ENCODE peak calls at places on chromosome 6, in five cellular contexts. O is psoas muscle, T is fibroblast of lung, Y is endothelial cell of umbilical vein, C is PC-3. L is an unnamed sample. For H3K27me3, the result is how much of the 10 kb centered on the place peaks cover.

GRCh38 chr6:93088675-93089575 is 330.4 kb downstream of the EPHA7 start:
- DNase-seq in C (peak), Y (peak), O (no peak), T (peak), L (peak)

GRCh38 chr6:29552512-29553051 is 7.0 kb downstream of the UBD start:
- DNase-seq in T (peak), O (no peak), C (peak), Y (peak), L (peak)

GRCh38 chr6:70592391-70593117 is 25.8 kb downstream of the SDHAF4 start:
- DNase-seq in T (peak), Y (no peak), C (no peak), O (no peak), L (no peak)

GRCh38 chr6:7238526-7238899 is 74.5 kb downstream of the SSR1 start:
- DNase-seq in Y (no peak), O (no peak), T (no peak), C (no peak), L (no peak)

GRCh38 chr6:30443657-30444450 is 45.5 kb upstream of the HLA-E start:
- DNase-seq in O (no peak), Y (no peak), T (peak), C (no peak), L (no peak)

GRCh38 chr6:166925141-166925996 is 31.0 kb downstream of the RNASET2 start:
- DNase-seq in T (no peak), Y (no peak), C (no peak), O (no peak), L (no peak)

GRCh38 chr6:3489032-3489757 is 32.3 kb upstream of the SLC22A23 start:
- DNase-seq in C (peak), O (no peak), T (peak), Y (peak), L (no peak)

GRCh38 chr6:66538548-66539135 is 831.6 kb upstream of the EYS start:
- DNase-seq in T (no peak), O (no peak), Y (no peak), C (peak), L (peak)

GRCh38 chr6:101666256-101666655 is 272.7 kb downstream of the GRIK2 start:
- DNase-seq in O (no peak), T (peak), Y (no peak), C (peak), L (no peak)

GRCh38 chr6:90177544-90178293 is 118.9 kb downstream of the BACH2 start:
- DNase-seq in T (no peak), C (no peak), O (no peak), Y (no peak), L (no peak)

GRCh38 chr6:11500008-11500407 is 37.5 kb upstream of the TMEM170B start:
- DNase-seq in C (peak), O (no peak), Y (peak), T (peak), L (no peak)

GRCh38 chr6:33314515-33314942 is 651 bp upstream of the TAPBP start:
- DNase-seq in T (peak), C (peak), Y (peak), O (peak), L (peak)

GRCh38 chr6:125014157-125014957 is 52.1 kb downstream of the RNF217 start:
- DNase-seq in Y (peak), T (peak), C (no peak), O (no peak), L (peak)

GRCh38 chr6:134864558-134864957 is 85.3 kb downstream of the ALDH8A1 start:
- DNase-seq in T (no peak), Y (no peak), O (no peak), C (no peak), L (no peak)

GRCh38 chr6:5833120-5833519 is 173.6 kb downstream of the NRN1 start:
- DNase-seq in Y (no peak), T (no peak), C (no peak), O (no peak), L (no peak)

GRCh38 chr6:80332013-80332412 is 225.5 kb downstream of the BCKDHB start:
- DNase-seq in T (no peak), O (no peak), C (no peak), Y (no peak), L (no peak)

GRCh38 chr6:13624871-13625288 is 9.7 kb downstream of the NOL7 start:
- DNase-seq in C (peak), T (peak), Y (peak), O (no peak), L (peak)

GRCh38 chr6:84278311-84278710 is 50.9 kb upstream of the CEP162 start:
- DNase-seq in C (no peak), Y (no peak), T (peak), O (no peak), L (no peak)

GRCh38 chr6:2197177-2197671 is 48.2 kb downstream of the GMDS start:
- DNase-seq in C (peak), T (peak), O (no peak), Y (peak), L (no peak)

GRCh38 chr6:4004249-4004648 is 74.7 kb downstream of the FAM217A start:
- DNase-seq in T (no peak), O (no peak), C (no peak), Y (no peak), L (no peak)

GRCh38 chr6:71489736-71490135 is 201.1 kb downstream of the OGFRL1 start:
- DNase-seq in T (peak), Y (peak), O (no peak), C (peak), L (peak)

GRCh38 chr6:16757332-16757731 is 3.9 kb downstream of the ATXN1 start:
- DNase-seq in Y (no peak), C (peak), T (no peak), O (no peak), L (peak)

GRCh38 chr6:87982134-87982533 is 65.5 kb upstream of the SPACA1 start:
- DNase-seq in T (no peak), O (no peak), C (no peak), Y (no peak), L (no peak)

GRCh38 chr6:124158024-124158423 is 354.4 kb downstream of the NKAIN2 start:
- DNase-seq in Y (no peak), C (no peak), T (no peak), O (no peak), L (no peak)

GRCh38 chr6:90039911-90040310 is 145.6 kb downstream of the GJA10 start:
- DNase-seq in C (no peak), O (no peak), T (peak), Y (no peak), L (no peak)

GRCh38 chr6:160972111-160972510 is 19.5 kb upstream of the MAP3K4 start:
- DNase-seq in Y (no peak), C (peak), T (peak), O (no peak), L (peak)

GRCh38 chr6:110140650-110141049 is 38.8 kb downstream of the WASF1 start:
- DNase-seq in Y (peak), C (peak), T (peak), O (no peak), L (peak)

GRCh38 chr6:3835055-3835731 is 14.0 kb upstream of the FAM50B start:
- DNase-seq in Y (no peak), C (no peak), T (no peak), O (peak), L (no peak)

GRCh38 chr6:39083111-39083702 is 31.8 kb downstream of the SAYSD1 start:
- DNase-seq in C (no peak), Y (no peak), T (no peak), O (no peak), L (no peak)

GRCh38 chr6:28785962-28786679 is 137.7 kb downstream of the TRIM27 start:
- DNase-seq in C (no peak), Y (no peak), O (no peak), T (no peak), L (no peak)

GRCh38 chr6:3063733-3064700 is 4.3 kb upstream of the RIPK1 start:
- DNase-seq in C (peak), T (peak), O (peak), Y (peak), L (peak)

GRCh38 chr6:3578981-3579380 is 122.1 kb upstream of the SLC22A23 start:
- DNase-seq in C (no peak), Y (no peak), T (no peak), O (no peak), L (no peak)

GRCh38 chr6:96942676-96943075 is 18.1 kb downstream of the KLHL32 start:
- DNase-seq in O (no peak), T (no peak), C (no peak), Y (no peak), L (no peak)

GRCh38 chr6:140380371-140381218 is 1006.1 kb upstream of the CITED2 start:
- DNase-seq in T (peak), C (peak), O (no peak), Y (no peak), L (no peak)

GRCh38 chr6:10540073-10540746 is 19.1 kb downstream of the GCNT2 start:
- DNase-seq in C (no peak), T (no peak), O (no peak), Y (no peak), L (no peak)

GRCh38 chr6:21595951-21596378 is 2.4 kb downstream of the SOX4 start:
- DNase-seq in T (no peak), Y (no peak), O (no peak), C (no peak), L (no peak)

GRCh38 chr6:21594427-21595264 is 1.1 kb downstream of the SOX4 start:
- DNase-seq in Y (peak), C (peak), O (peak), T (peak), L (peak)

GRCh38 chr6:21593927-21594421 is 423 bp downstream of the SOX4 start:
- DNase-seq in C (no peak), O (no peak), Y (no peak), T (peak), L (peak)

GRCh38 chr6:21596379-21597242 is 3.1 kb downstream of the SOX4 start:
- DNase-seq in C (peak), T (peak), Y (peak), O (peak), L (peak)

GRCh38 chr6:21595265-21595950 is 1.9 kb downstream of the SOX4 start:
- DNase-seq in C (peak), Y (no peak), T (no peak), O (peak), L (peak)
- TF ChIP-seq CTCF in C (no peak), Y (no peak), T (no peak), O (peak), L (no peak)

DNA sequence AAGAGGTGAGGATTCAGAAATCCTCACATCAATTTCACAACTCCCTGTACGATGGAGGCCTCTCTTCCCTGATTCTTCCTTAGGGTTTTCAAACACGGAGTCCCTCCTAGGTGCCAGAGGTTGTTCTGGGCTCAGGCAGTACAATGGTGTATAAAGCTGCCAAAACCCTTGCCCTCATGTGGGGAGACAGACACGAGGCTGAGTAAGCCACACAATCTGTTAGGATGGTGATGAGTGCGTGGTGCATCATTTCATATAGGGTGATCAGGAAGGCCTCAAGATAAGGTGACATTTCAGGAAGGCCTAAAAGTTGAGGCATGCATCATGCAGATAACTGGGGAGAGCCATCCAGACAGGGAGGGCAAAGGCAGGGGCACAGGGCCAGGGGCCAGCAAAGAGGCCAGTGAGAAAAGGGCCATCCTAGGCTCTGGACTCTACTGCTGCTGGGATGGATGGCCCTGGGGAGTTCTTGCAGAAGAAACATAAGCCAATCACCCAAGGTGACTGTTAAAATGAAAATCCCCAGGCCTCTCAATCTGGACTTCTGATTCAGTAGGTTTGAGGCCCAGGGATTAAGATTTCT is 186.5 kb downstream of the PRKN start:
- DNase-seq in Y (no peak), C (no peak), T (no peak), O (no peak), L (no peak)
- H3K27ac ChIP-seq in Y (no peak), C (no peak), T (no peak), O (no peak), L (no peak)

DNA sequence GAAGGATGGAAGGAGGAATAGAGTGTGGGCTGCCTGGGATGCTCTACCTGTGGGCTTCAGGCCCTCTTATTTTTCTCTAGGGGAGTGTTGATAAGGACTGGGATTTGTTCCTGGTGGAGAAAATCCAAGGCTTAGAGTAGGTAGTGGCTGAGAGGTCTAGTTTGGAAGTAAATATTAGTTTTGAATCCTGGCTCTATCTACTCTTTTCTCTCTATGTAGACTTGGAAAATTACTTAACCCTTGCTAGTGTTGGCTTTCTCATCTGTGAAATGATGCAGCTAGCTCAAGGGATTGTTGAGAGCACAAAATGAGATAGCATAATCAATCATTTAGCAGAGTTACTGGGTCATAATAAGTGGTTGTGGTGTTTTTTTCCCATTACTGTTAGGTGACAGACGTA is 102.7 kb upstream of the MLIP start:
- DNase-seq in T (no peak), C (no peak), Y (no peak), O (no peak), L (no peak)
- H3K27me3 ChIP-seq in T (under half), C (under half), Y (under half), O (under half), L (under half)

GRCh38 chr6:37082390-37082789 is 76.9 kb downstream of the FGD2 start:
- DNase-seq in Y (no peak), O (no peak), C (no peak), T (no peak), L (no peak)
- TF ChIP-seq CTCF in Y (no peak), O (no peak), C (no peak), T (no peak), L (no peak)